ENCODE peak calls at places on chromosome 17, in seven cellular contexts. X is keratinocyte, W is colonic mucosa, A is left ventricle myocardium inferior, E is HCT116, C is GM06990, Q is tibial nerve. J is an unnamed sample.

GRCh38 chr17:65260626-65261025 is 123.5 kb downstream of the RGS9 start:
- DNase-seq in E (no peak), A (no peak), X (no peak), Q (no peak), C (no peak), W (no peak), J (no peak)

GRCh38 chr17:32240745-32241144 is 24.9 kb upstream of the RHBDL3 start:
- DNase-seq in C (no peak), E (no peak), Q (no peak), X (no peak), A (peak; percentile 62), W (no peak), J (no peak)

GRCh38 chr17:71828182-71828596 is 292.6 kb upstream of the SOX9 start:
- DNase-seq in A (no peak), C (no peak), W (no peak), Q (no peak), X (no peak), E (no peak), J (no peak)

GRCh38 chr17:3913531-3914318 is 2.5 kb downstream of the P2RX1 start:
- DNase-seq in E (peak; percentile 54), X (no peak), W (peak; percentile 82), C (peak; percentile 76), Q (peak; percentile 69), A (peak; percentile 76), J (no peak)

GRCh38 chr17:50863221-50863843 is 2.8 kb downstream of the TOB1 start:
- DNase-seq in E (peak; percentile 36), C (no peak), A (no peak), Q (no peak), X (no peak), W (peak; percentile 71), J (no peak)

GRCh38 chr17:6471531-6472465 is 27.5 kb downstream of the PIMREG start:
- DNase-seq in X (peak; percentile 69), E (no peak), W (no peak), A (no peak), C (no peak), Q (no peak), J (no peak)

GRCh38 chr17:49494937-49495841 is at the start of gene NGFR:
- DNase-seq in X (no peak), A (peak; percentile 54), W (peak; percentile 35), C (peak; percentile 63), E (no peak), Q (no peak), J (no peak)

GRCh38 chr17:40345161-40346034 is 19.1 kb downstream of the GJD3 start:
- DNase-seq in A (peak; percentile 84), E (no peak), C (no peak), Q (no peak), X (no peak), W (peak; percentile 94), J (no peak)

GRCh38 chr17:8376302-8377067 is at the start of gene KRABD2:
- DNase-seq in E (peak; percentile 76), X (no peak), Q (peak; percentile 65), W (peak; percentile 95), A (peak; percentile 92), C (peak; percentile 89), J (no peak)
- H3K36me3 ChIP-seq in E (peaks cover 34% of the 10 kb centered on the region), X (peaks cover 30% of the 10 kb centered on the region), Q (peaks cover 17% of the 10 kb centered on the region), W (peaks cover 12% of the 10 kb centered on the region), A (peaks cover 50% of the 10 kb centered on the region), C (peaks cover 19% of the 10 kb centered on the region), J (peaks cover 3% of the 10 kb centered on the region)

GRCh38 chr17:73719588-73720071 is 75.4 kb upstream of the SDK2 start:
- DNase-seq in X (no peak), E (no peak), A (peak; percentile 43), Q (peak; percentile 61), W (peak; percentile 25), C (no peak), J (no peak)

GRCh38 chr17:73718912-73719311 is 74.7 kb upstream of the SDK2 start:
- DNase-seq in C (no peak), W (no peak), X (no peak), Q (no peak), A (no peak), E (no peak), J (no peak)

GRCh38 chr17:73722163-73722562 is 77.9 kb upstream of the SDK2 start:
- DNase-seq in Q (no peak), E (no peak), C (no peak), W (no peak), A (no peak), X (no peak), J (no peak)

GRCh38 chr17:73718362-73718761 is 74.1 kb upstream of the SDK2 start:
- DNase-seq in W (no peak), E (no peak), C (no peak), X (no peak), Q (no peak), A (no peak), J (no peak)

GRCh38 chr17:73720187-73720834 is 76.1 kb upstream of the SDK2 start:
- DNase-seq in A (no peak), X (no peak), W (no peak), Q (no peak), E (no peak), C (no peak), J (no peak)
- TF ChIP-seq CTCF in A (no peak), X (no peak), W (no peak), Q (no peak), E (no peak), C (no peak), J (no peak)

GRCh38 chr17:59067340-59067739 is 39.3 kb downstream of the TRIM37 start:
- DNase-seq in C (no peak), W (no peak), A (no peak), Q (no peak), E (no peak), X (no peak), J (no peak)
- H3K36me3 ChIP-seq in C (peaks cover 2% of the 10 kb centered on the region), W (no peaks in the 10 kb centered on the region), A (peaks cover 63% of the 10 kb centered on the region), Q (peaks cover 9% of the 10 kb centered on the region), E (peaks cover 20% of the 10 kb centered on the region), X (peaks cover 18% of the 10 kb centered on the region), J (no peaks in the 10 kb centered on the region)

DNA sequence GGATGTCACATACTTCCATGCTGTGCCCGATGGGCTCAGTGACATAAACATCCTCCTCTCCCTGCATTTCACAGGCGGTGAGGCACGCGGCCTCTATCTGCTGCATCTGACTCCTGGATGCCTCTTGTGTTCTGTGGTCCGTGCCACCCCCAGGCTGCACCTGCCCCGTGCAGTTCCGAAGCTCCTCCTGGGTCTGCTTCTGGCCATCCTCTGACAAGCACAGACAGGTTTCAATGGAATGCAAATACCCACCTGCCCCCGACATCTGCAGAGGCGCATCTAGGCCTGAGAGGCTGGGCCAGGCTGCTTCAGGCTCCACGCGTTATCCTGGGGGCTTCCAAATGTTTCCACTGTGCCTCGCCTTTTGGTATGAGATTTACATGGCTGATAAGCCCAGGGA is 46.3 kb upstream of the DNAH17 start:
- DNase-seq in X (no peak), A (no peak), Q (no peak), E (no peak), W (no peak), C (no peak), J (no peak)
- TF ChIP-seq CTCF in X (no peak), A (no peak), Q (no peak), E (no peak), W (no peak), C (no peak), J (no peak)

DNA sequence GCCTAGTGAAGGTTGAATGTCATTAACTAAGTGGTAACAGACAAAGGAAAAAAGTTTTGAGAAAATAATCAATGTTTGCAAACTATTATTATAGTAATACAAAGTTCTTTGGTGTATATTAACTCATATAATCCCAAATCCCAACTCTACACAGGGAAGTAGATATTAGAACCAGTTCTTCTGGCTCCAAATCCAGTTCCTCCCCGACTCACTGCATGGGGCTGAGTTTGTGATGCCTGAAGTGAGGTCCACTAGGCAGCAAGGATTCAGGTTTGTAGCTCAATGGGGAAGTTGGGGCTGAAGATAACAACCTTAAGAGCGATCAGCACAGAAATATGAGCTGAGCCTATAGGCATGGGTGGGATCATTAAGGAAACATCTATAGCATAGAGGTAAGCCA is 5.6 kb upstream of the SYNRG start:
- DNase-seq in W (no peak), E (no peak), C (no peak), Q (no peak), A (no peak), X (no peak), J (no peak)
- H3K36me3 ChIP-seq in W (no peaks in the 10 kb centered on the region), E (peaks cover 31% of the 10 kb centered on the region), C (peaks cover 4% of the 10 kb centered on the region), Q (peaks cover under 1% of the 10 kb centered on the region), A (peaks cover 72% of the 10 kb centered on the region), X (peaks cover 11% of the 10 kb centered on the region), J (no peaks in the 10 kb centered on the region)

DNA sequence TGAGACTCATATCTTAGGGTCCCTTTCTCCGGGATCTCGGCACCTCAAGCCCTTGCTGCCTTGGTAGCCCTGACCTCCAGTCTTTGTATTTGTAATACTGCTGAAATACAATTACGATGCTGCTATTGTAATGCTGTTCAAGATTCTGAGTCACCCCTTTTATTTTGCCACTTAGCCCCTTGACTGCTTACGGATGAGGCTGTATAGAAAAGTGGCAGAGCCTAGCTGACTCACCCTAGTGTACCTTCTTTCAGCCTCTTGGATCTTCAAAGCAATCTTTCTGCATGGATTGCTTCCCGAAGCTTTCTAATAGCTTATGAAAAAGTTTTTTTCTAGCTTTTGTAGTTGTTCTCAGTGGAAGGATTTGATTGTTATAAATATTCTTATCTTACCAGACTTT is 187.9 kb downstream of the KCNJ2 start:
- DNase-seq in E (no peak), X (no peak), C (no peak), W (no peak), A (no peak), Q (no peak), J (no peak)
- TF ChIP-seq CTCF in E (no peak), X (no peak), C (no peak), W (no peak), A (no peak), Q (no peak), J (no peak)

J was measured in kidney epithelial cell.